ENCODE peak calls at places on chromosomes 5 and 9, in eight cellular contexts. O is effector memory CD8-positive, alpha-beta T cell; J is HTR-8/SVneo; F is OCI-LY7; L is activated CD4-positive, alpha-beta T cell treated with anti-CD3 and anti-CD28 coated beads, Interleukin-2, amount 10 ng/mL, durations not matched to agents 7 days and 5 days; W is stimulated activated CD4-positive, alpha-beta T cell treated with anti-CD3 and anti-CD28 coated beads, TNF-alpha, amount 100 ng/mL, for 4 hours; Y is myocyte; B is HS-5. G is an unnamed sample.

GRCh38 chr9:22416692-22417060 is 29.9 kb upstream of the DMRTA1 start:
- DNase-seq in F (no peak), O (no peak), L (no peak), B (no peak), J (peak), Y (peak), W (no peak), G (peak)

GRCh38 chr5:3612561-3613175 is 17.0 kb downstream of the IRX1 start:
- DNase-seq in F (no peak), L (no peak), J (no peak), B (no peak), O (no peak), W (no peak), Y (no peak), G (no peak)

GRCh38 chr9:34380034-34380510 is 3.4 kb upstream of the MYORG start:
- DNase-seq in L (peak), F (peak), W (peak), J (no peak), O (no peak), B (no peak), Y (no peak), G (no peak)

GRCh38 chr5:160081495-160081894 is 37.8 kb downstream of the PWWP2A start:
- DNase-seq in B (no peak), F (no peak), W (no peak), J (no peak), L (no peak), Y (no peak), O (no peak), G (no peak)

GRCh38 chr5:167658890-167659289 is 632.6 kb upstream of the WWC1 start:
- DNase-seq in J (no peak), L (no peak), O (no peak), W (no peak), F (no peak), B (no peak), Y (no peak), G (no peak)

GRCh38 chr9:130914417-130915095 is 17.9 kb upstream of the QRFP start:
- DNase-seq in L (no peak), O (no peak), B (no peak), W (no peak), Y (no peak), F (no peak), J (no peak), G (no peak)

GRCh38 chr9:107437716-107438115 is 51.9 kb downstream of the KLF4 start:
- DNase-seq in B (no peak), J (no peak), F (no peak), L (no peak), O (no peak), Y (no peak), W (no peak), G (no peak)

GRCh38 chr5:103472820-103473219 is 89.8 kb downstream of the NUDT12 start:
- DNase-seq in J (no peak), F (no peak), L (no peak), W (no peak), O (no peak), Y (peak), B (no peak), G (no peak)

GRCh38 chr9:106816524-106816923 is 46.4 kb upstream of the ZNF462 start:
- DNase-seq in F (no peak), L (no peak), B (no peak), W (no peak), Y (no peak), J (no peak), O (no peak), G (no peak)

GRCh38 chr9:6870650-6871477 is 113.1 kb downstream of the KDM4C start:
- DNase-seq in W (no peak), J (no peak), F (no peak), Y (no peak), B (no peak), L (no peak), O (no peak), G (no peak)

GRCh38 chr5:35214051-35214450 is 16.2 kb downstream of the PRLR start:
- DNase-seq in L (no peak), B (no peak), F (no peak), J (no peak), W (no peak), Y (no peak), O (no peak), G (no peak)

G was measured in kidney tubule cell.